ENCODE peak calls at places on chromosome 16, in ten cellular contexts. I is mammary epithelial cell, J is neural progenitor cell, V is body of pancreas, R is fibroblast of lung, T is PC-3, L is lung, E is RWPE1, G is tibial artery, C is aorta. H is an unnamed sample.

GRCh38 chr16:30984669-30985400 is at the start of gene HSD3B7:
- DNase-seq in L (peak), E (peak), R (peak), J (peak), V (peak), T (peak), G (peak), I (peak), C (peak), H (peak)

GRCh38 chr16:22638393-22639206 is 127.9 kb downstream of the NPIPB5 start:
- DNase-seq in E (peak), V (no peak), L (no peak), T (peak), G (no peak), J (no peak), R (no peak), C (no peak), I (peak), H (no peak)

GRCh38 chr16:85524630-85525463 is 88.3 kb upstream of the GSE1 start:
- DNase-seq in R (peak), C (no peak), G (peak), I (peak), T (peak), E (peak), V (peak), J (peak), L (peak), H (peak)

GRCh38 chr16:85537795-85538401 is 75.2 kb upstream of the GSE1 start:
- DNase-seq in R (no peak), G (no peak), L (no peak), E (no peak), T (no peak), C (no peak), I (no peak), J (no peak), V (no peak), H (no peak)

GRCh38 chr16:75494696-75495601 is at the start of gene CHST6:
- DNase-seq in G (no peak), J (peak), T (no peak), I (peak), V (peak), C (peak), R (peak), L (no peak), E (no peak), H (peak)

GRCh38 chr16:50613281-50613991 is 65.2 kb downstream of the NKD1 start:
- DNase-seq in V (no peak), I (no peak), G (no peak), C (no peak), E (no peak), R (no peak), L (no peak), T (no peak), J (no peak), H (no peak)

GRCh38 chr16:48075398-48075797 is 80.4 kb downstream of the ABCC12 start:
- DNase-seq in J (no peak), I (no peak), C (no peak), L (no peak), R (peak), T (peak), V (no peak), E (no peak), G (no peak), H (no peak)

GRCh38 chr16:52435573-52435972 is 111.4 kb downstream of the TOX3 start:
- DNase-seq in I (no peak), J (peak), C (no peak), G (no peak), E (no peak), L (no peak), T (no peak), R (no peak), V (peak), H (no peak)

GRCh38 chr16:73000020-73000906 is 47.7 kb downstream of the ZFHX3 start:
- DNase-seq in L (peak), E (no peak), C (no peak), I (peak), G (peak), V (peak), T (peak), J (no peak), R (peak), H (peak)

GRCh38 chr16:85612801-85613608 is at the start of gene GSE1:
- DNase-seq in G (peak), V (peak), T (peak), L (peak), R (peak), C (peak), J (peak), I (peak), E (peak), H (peak)

DNA sequence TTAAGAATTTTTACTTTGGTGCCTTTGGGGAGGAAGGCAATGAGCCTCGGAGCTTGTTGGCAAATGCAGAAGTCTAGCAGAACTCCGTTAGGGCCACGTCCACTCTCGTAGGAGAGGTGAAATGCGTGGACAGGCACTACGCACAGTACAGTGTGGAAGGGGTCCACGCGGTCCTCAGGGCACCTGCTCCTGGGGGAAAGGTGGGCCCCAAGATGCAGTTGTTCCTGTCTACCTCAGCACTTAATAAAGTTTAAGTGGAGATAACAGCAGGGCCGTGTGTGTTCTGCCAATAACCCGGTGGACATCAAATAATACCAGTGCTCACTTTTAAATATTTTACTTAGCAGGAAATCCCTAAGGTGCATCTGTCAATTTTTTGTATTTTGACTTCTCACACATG is 1.8 kb downstream of the RAB11FIP3 start:
- DNase-seq in G (no peak), J (no peak), T (no peak), V (no peak), R (no peak), C (no peak), E (no peak), L (no peak), I (no peak), H (no peak)
- H3K27ac ChIP-seq in G (peak), J (no peak), T (no peak), V (peak), R (no peak), C (no peak), E (peak), L (no peak), I (no peak), H (no peak)

GRCh38 chr16:11685844-11686618 is 17.8 kb downstream of the SNN start:
- DNase-seq in G (no peak), I (no peak), J (no peak), R (peak), T (peak), L (no peak), C (no peak), V (no peak), E (no peak), H (no peak)
- H3K27ac ChIP-seq in G (peak), I (no peak), J (no peak), R (no peak), T (no peak), L (no peak), C (no peak), V (no peak), E (no peak), H (no peak)

GRCh38 chr16:54938351-54939346 is 8.0 kb downstream of the IRX5 start:
- DNase-seq in G (no peak), E (no peak), T (no peak), V (no peak), C (no peak), R (peak), I (peak), J (peak), L (no peak), H (peak)
- H3K27ac ChIP-seq in G (no peak), E (no peak), T (no peak), V (no peak), C (no peak), R (no peak), I (peak), J (no peak), L (no peak), H (no peak)

DNA sequence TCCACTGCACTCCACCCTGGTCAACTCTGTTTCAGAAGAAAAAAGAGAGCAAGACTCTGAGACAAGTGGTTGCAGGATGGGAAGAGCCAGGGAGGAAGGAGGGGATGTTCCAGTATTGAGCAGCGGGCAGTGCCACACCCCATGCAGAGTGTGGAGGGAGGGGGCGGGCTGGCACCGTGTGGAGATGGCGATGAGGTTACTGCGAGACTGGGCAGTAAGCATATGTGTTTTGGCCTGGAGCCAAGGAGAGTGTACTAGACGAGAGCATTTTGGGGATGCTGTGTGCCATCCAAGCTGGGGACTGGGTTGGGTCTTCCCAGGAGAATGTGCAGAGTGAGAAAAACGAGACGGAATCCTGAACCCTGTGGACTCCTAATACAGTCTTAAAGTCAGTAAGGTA is 3.3 kb downstream of the TBC1D24 start:
- DNase-seq in G (no peak), C (no peak), V (no peak), T (no peak), R (no peak), I (no peak), L (no peak), E (no peak), J (no peak), H (no peak)
- H3K27ac ChIP-seq in G (no peak), C (no peak), V (peak), T (no peak), R (no peak), I (no peak), L (no peak), E (peak), J (no peak), H (no peak)

DNA sequence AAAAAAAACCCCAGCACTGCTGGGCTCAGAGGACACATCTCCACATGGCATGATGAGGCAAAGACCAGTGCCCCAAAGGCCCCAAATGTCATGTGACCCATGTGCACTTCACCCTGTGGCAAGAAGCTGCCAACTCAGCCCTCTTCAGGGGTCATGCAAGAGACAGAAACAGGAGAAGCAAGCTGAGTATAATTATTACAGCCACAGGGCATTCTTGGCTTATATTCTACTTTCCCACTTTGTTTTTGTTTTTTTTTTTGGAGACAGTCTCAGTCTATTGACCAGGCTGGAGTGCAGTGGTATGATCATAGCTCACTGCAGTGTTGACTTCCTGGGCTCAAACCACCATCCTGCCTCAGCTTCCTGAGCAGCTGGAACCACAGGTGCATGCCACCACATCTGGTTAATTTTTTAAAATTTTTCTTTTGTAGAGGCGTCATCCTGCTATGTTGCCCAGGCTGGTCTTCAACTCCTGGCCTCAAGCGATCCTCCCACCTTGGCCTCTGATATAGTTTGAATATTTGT is 32.7 kb upstream of the LITAF start:
- DNase-seq in J (no peak), I (no peak), G (peak), L (no peak), E (no peak), T (no peak), C (no peak), R (no peak), V (no peak), H (no peak)
- H3K27ac ChIP-seq in J (no peak), I (no peak), G (no peak), L (no peak), E (peak), T (no peak), C (no peak), R (no peak), V (peak), H (no peak)

GRCh38 chr16:78503501-78504110 is 404.2 kb downstream of the WWOX start:
- DNase-seq in R (peak), V (peak), I (no peak), L (peak), C (no peak), J (peak), T (peak), G (peak), E (peak), H (peak)

GRCh38 chr16:78505544-78506371 is 406.3 kb downstream of the WWOX start:
- DNase-seq in J (no peak), R (peak), T (no peak), I (no peak), L (peak), E (no peak), V (peak), C (peak), G (peak), H (no peak)

GRCh38 chr16:78501744-78502143 is 402.3 kb downstream of the WWOX start:
- DNase-seq in I (no peak), C (no peak), J (no peak), L (no peak), G (no peak), V (no peak), T (no peak), R (no peak), E (no peak), H (no peak)

GRCh38 chr16:78506372-78507193 is 407.1 kb downstream of the WWOX start:
- DNase-seq in R (no peak), J (no peak), C (no peak), V (no peak), I (no peak), E (no peak), L (no peak), T (no peak), G (no peak), H (no peak)

DNA sequence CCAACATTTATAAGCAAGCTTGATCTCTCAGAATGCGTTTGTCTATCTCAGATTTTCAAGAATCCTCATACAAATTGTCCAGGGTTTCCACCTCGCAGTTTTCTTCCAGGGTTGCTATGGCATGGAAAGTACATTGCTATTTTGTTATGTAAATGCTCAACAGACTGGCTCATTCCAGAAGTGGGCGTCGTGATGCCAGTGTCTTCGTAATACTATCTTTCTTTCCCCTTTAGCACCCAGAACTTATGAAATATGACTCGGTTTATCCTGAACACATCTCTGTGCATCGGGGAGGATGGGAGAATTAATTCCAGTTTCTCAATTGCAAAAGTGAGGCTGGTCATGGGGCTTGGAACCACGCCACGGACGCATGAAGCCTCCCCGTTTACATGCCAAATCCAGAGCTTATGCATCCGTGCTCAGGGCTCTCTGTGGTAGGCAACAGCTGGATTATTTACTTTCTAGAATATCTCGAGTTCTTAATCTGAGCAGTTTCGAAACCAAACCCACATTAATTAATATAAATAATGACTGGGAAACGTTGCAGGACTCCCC is 405.0 kb downstream of the WWOX start:
- DNase-seq in V (peak), J (no peak), T (no peak), G (peak), I (no peak), R (peak), E (no peak), C (no peak), L (no peak), H (no peak)
- H3K27ac ChIP-seq in V (no peak), J (peak), T (no peak), G (no peak), I (no peak), R (no peak), E (no peak), C (no peak), L (no peak), H (no peak)

GRCh38 chr16:69607674-69608073 is 41.9 kb downstream of the NFAT5 start:
- DNase-seq in C (no peak), G (no peak), L (no peak), E (no peak), T (no peak), V (no peak), R (no peak), I (no peak), J (no peak), H (no peak)
- H3K27ac ChIP-seq in C (no peak), G (no peak), L (no peak), E (peak), T (no peak), V (no peak), R (no peak), I (no peak), J (no peak), H (no peak)

DNA sequence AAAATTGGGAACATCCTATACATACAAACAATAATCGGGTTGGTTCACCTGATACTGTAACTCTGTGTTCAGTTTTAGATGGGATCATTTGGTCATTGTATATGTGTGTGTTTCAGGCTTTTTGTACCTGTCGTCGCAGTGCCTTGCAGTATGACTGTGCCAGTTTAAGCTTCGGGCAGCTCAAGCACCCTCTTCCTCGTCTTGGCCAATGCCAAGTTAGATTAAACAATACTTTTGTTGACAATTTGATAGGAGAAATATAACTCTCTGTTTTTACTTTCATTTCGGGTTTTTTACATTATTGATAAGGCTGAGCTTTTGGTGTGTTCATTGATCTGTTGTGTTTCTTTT is 37.0 kb upstream of the ARHGAP17 start:
- DNase-seq in G (no peak), I (no peak), T (no peak), L (no peak), R (no peak), E (no peak), V (peak), C (no peak), J (no peak), H (no peak)
- H3K27ac ChIP-seq in G (peak), I (no peak), T (peak), L (peak), R (no peak), E (no peak), V (peak), C (no peak), J (no peak), H (no peak)

H was measured in A673.